ENCODE peak calls at places on chromosomes 3 and 15, in four cellular contexts. One of them, this sample, is unnamed.

GRCh38 chr3:55329849-55330248 is 157.3 kb downstream of the WNT5A start:
- DNase-seq in H1: no peak
- DNase-seq in GM12878: no peak
- DNase-seq in SK-N-SH: no peak
- DNase-seq in this sample: no peak

GRCh38 chr3:45711936-45712335 is 22.7 kb downstream of the SACM1L start:
- DNase-seq in H1: no peak
- DNase-seq in GM12878: no peak
- DNase-seq in SK-N-SH: no peak
- DNase-seq in this sample: no peak

GRCh38 chr3:45026038-45026437 is at the start of gene CLEC3B:
- DNase-seq in H1: no peak
- DNase-seq in GM12878: no peak
- DNase-seq in SK-N-SH: no peak
- DNase-seq in this sample: no peak

GRCh38 chr3:172410702-172411477 is 37.4 kb downstream of the GHSR start:
- DNase-seq in H1: no peak
- DNase-seq in GM12878: no peak
- DNase-seq in SK-N-SH: no peak
- DNase-seq in this sample: no peak

GRCh38 chr15:78421241-78421994 is 16.6 kb upstream of the IREB2 start:
- DNase-seq in H1: no peak
- DNase-seq in GM12878: no peak
- DNase-seq in SK-N-SH: no peak
- DNase-seq in this sample: no peak

GRCh38 chr3:86991840-86992430 is 986 bp upstream of the VGLL3 start:
- DNase-seq in H1: no peak
- DNase-seq in GM12878: no peak
- DNase-seq in SK-N-SH: no peak
- DNase-seq in this sample: no peak

GRCh38 chr15:51931638-51932037 is 39.9 kb downstream of the LEO1 start:
- DNase-seq in H1: no peak
- DNase-seq in GM12878: no peak
- DNase-seq in SK-N-SH: no peak
- DNase-seq in this sample: no peak

GRCh38 chr3:60912142-60912541 is 339.1 kb downstream of the FHIT start:
- DNase-seq in H1: no peak
- DNase-seq in GM12878: no peak
- DNase-seq in SK-N-SH: no peak
- DNase-seq in this sample: no peak

GRCh38 chr15:28977377-28978010 is 91.7 kb downstream of the APBA2 start:
- DNase-seq in H1: peak; percentile 19
- DNase-seq in GM12878: no peak
- DNase-seq in SK-N-SH: no peak
- DNase-seq in this sample: no peak

GRCh38 chr15:70091649-70092461 is 5.9 kb downstream of the TLE3 start:
- DNase-seq in H1: no peak
- DNase-seq in GM12878: no peak
- DNase-seq in SK-N-SH: peak; percentile 81
- DNase-seq in this sample: peak; percentile 60

GRCh38 chr3:51422211-51422610 is 31.1 kb downstream of the RBM15B start:
- DNase-seq in H1: no peak
- DNase-seq in GM12878: no peak
- DNase-seq in SK-N-SH: no peak
- DNase-seq in this sample: no peak

GRCh38 chr3:15348246-15348645 is 15.9 kb upstream of the SH3BP5 start:
- DNase-seq in H1: no peak
- DNase-seq in GM12878: no peak
- DNase-seq in SK-N-SH: no peak
- DNase-seq in this sample: no peak

GRCh38 chr3:187130346-187131066 is 8.8 kb downstream of the RPL39L start:
- DNase-seq in H1: no peak
- DNase-seq in GM12878: no peak
- DNase-seq in SK-N-SH: no peak
- DNase-seq in this sample: no peak

GRCh38 chr15:40306908-40307307 is 827 bp downstream of the PLCB2 start:
- DNase-seq in H1: no peak
- DNase-seq in GM12878: no peak
- DNase-seq in SK-N-SH: no peak
- DNase-seq in this sample: no peak

GRCh38 chr3:123960791-123961507 is at the start of gene CCDC14:
- DNase-seq in H1: peak; percentile 91
- DNase-seq in GM12878: no peak
- DNase-seq in SK-N-SH: peak; percentile 90
- DNase-seq in this sample: peak; percentile 92

GRCh38 chr3:125960456-125961288 is 8.3 kb upstream of the ROPN1B start:
- DNase-seq in H1: no peak
- DNase-seq in GM12878: no peak
- DNase-seq in SK-N-SH: peak; percentile 13
- DNase-seq in this sample: no peak

GRCh38 chr15:39239562-39239961 is 341.3 kb upstream of the THBS1 start:
- DNase-seq in H1: no peak
- DNase-seq in GM12878: no peak
- DNase-seq in SK-N-SH: no peak
- DNase-seq in this sample: no peak

GRCh38 chr3:78858165-78858564 is 909.6 kb downstream of the ROBO1 start:
- DNase-seq in H1: no peak
- DNase-seq in GM12878: no peak
- DNase-seq in SK-N-SH: no peak
- DNase-seq in this sample: no peak

GRCh38 chr3:194604837-194605236 is 28.4 kb downstream of the TMEM44 start:
- DNase-seq in H1: no peak
- DNase-seq in GM12878: no peak
- DNase-seq in SK-N-SH: no peak
- DNase-seq in this sample: no peak

GRCh38 chr3:198080521-198081384 is 120.7 kb downstream of the LMLN start:
- DNase-seq in H1: peak; percentile 64
- DNase-seq in GM12878: no peak
- DNase-seq in SK-N-SH: peak; percentile 85
- DNase-seq in this sample: peak; percentile 18

GRCh38 chr3:160450846-160451245 is 1.3 kb upstream of the TRIM59 start:
- DNase-seq in H1: no peak
- DNase-seq in GM12878: no peak
- DNase-seq in SK-N-SH: peak; percentile 29
- DNase-seq in this sample: no peak

GRCh38 chr3:148021400-148021799 is 612.2 kb downstream of the ZIC1 start:
- DNase-seq in H1: no peak
- DNase-seq in GM12878: no peak
- DNase-seq in SK-N-SH: no peak
- DNase-seq in this sample: no peak

GRCh38 chr3:63724987-63725386 is 72.5 kb downstream of the SNTN start:
- DNase-seq in H1: peak; percentile 50
- DNase-seq in GM12878: no peak
- DNase-seq in SK-N-SH: peak; percentile 7
- DNase-seq in this sample: no peak

GRCh38 chr3:45896956-45897355 is 10.6 kb downstream of the CCR9 start:
- DNase-seq in H1: no peak
- DNase-seq in GM12878: no peak
- DNase-seq in SK-N-SH: peak; percentile 34
- DNase-seq in this sample: no peak

GRCh38 chr15:82045179-82045891 is 483 bp downstream of the MEX3B start:
- DNase-seq in H1: no peak
- DNase-seq in GM12878: no peak
- DNase-seq in SK-N-SH: peak; percentile 45
- DNase-seq in this sample: no peak

GRCh38 chr3:184565421-184566211 is 4.0 kb downstream of the EPHB3 start:
- DNase-seq in H1: no peak
- DNase-seq in GM12878: no peak
- DNase-seq in SK-N-SH: peak; percentile 67
- DNase-seq in this sample: no peak

GRCh38 chr3:111751961-111752360 is 107.1 kb upstream of the PHLDB2 start:
- DNase-seq in H1: no peak
- DNase-seq in GM12878: no peak
- DNase-seq in SK-N-SH: no peak
- DNase-seq in this sample: no peak

GRCh38 chr3:2860626-2861025 is 249.5 kb downstream of the IL5RA start:
- DNase-seq in H1: no peak
- DNase-seq in GM12878: no peak
- DNase-seq in SK-N-SH: no peak
- DNase-seq in this sample: no peak

GRCh38 chr3:135752851-135753250 is 212.7 kb upstream of the PPP2R3A start:
- DNase-seq in H1: no peak
- DNase-seq in GM12878: no peak
- DNase-seq in SK-N-SH: no peak
- DNase-seq in this sample: peak; percentile 3

GRCh38 chr3:71956716-71957115 is 171.8 kb upstream of the PROK2 start:
- DNase-seq in H1: no peak
- DNase-seq in GM12878: no peak
- DNase-seq in SK-N-SH: no peak
- DNase-seq in this sample: no peak

GRCh38 chr3:71951842-71952241 is 166.9 kb upstream of the PROK2 start:
- DNase-seq in H1: no peak
- DNase-seq in GM12878: no peak
- DNase-seq in SK-N-SH: no peak
- DNase-seq in this sample: no peak

GRCh38 chr3:71961378-71961777 is 176.4 kb upstream of the PROK2 start:
- DNase-seq in H1: no peak
- DNase-seq in GM12878: no peak
- DNase-seq in SK-N-SH: no peak
- DNase-seq in this sample: no peak

GRCh38 chr3:71958533-71958932 is 173.6 kb upstream of the PROK2 start:
- DNase-seq in H1: no peak
- DNase-seq in GM12878: no peak
- DNase-seq in SK-N-SH: no peak
- DNase-seq in this sample: no peak

GRCh38 chr3:71955549-71956373 is 170.8 kb upstream of the PROK2 start:
- DNase-seq in H1: peak; percentile 38
- DNase-seq in GM12878: peak; percentile 61
- DNase-seq in SK-N-SH: peak; percentile 77
- DNase-seq in this sample: peak; percentile 34
- TF ChIP-seq TCF12 in H1: peak; percentile 44
- TF ChIP-seq TCF12 in GM12878: no peak
- TF ChIP-seq TCF12 in SK-N-SH: peak; percentile 51
- TF ChIP-seq TCF12 in this sample: no peak

GRCh38 chr15:92599394-92599970 is 56.1 kb downstream of the FAM174B start:
- DNase-seq in H1: no peak
- DNase-seq in GM12878: no peak
- DNase-seq in SK-N-SH: no peak
- DNase-seq in this sample: no peak
- TF ChIP-seq TCF12 in H1: no peak
- TF ChIP-seq TCF12 in GM12878: no peak
- TF ChIP-seq TCF12 in SK-N-SH: no peak
- TF ChIP-seq TCF12 in this sample: no peak

DNA sequence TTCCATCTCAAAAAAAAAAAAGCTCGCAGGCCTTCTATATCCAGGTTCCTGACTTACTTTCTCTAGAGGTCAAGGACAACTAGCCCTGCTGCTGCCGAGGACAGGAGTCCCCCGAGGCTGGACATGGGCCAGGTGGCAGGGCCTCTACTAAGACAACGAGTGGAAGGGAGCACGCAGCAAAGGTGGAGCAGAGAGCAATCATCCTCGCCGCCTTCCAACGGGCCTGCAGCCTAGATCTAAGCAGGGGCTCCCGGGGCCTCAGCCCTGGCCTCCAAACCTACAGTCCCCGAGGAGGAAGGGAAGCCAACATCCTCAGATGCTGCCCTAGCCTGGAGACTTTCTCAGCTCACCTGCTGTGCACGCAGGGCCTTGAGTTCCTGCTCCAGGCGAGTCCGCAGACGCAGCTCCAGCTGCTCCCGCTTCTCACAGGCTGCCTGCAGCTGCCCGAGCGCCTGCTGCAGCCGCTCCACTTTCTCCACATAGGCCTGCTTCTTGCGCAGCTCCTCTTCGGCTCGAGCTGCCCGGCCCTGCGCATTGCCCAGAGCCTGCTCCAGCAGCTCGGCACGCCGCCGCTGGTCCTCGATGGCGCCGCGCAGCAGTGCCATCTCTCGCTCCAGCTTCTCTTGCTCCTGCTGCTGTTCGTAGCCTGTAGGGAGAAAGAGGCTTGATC is 12.9 kb downstream of the AMOTL2 start:
- DNase-seq in H1: no peak
- DNase-seq in GM12878: no peak
- DNase-seq in SK-N-SH: no peak
- DNase-seq in this sample: no peak
- TF ChIP-seq TCF12 in H1: no peak
- TF ChIP-seq TCF12 in GM12878: no peak
- TF ChIP-seq TCF12 in SK-N-SH: no peak
- TF ChIP-seq TCF12 in this sample: no peak

GRCh38 chr15:100731259-100732156 is 129.1 kb downstream of the ASB7 start:
- DNase-seq in H1: no peak
- DNase-seq in GM12878: no peak
- DNase-seq in SK-N-SH: peak; percentile 61
- DNase-seq in this sample: no peak
- TF ChIP-seq TCF12 in H1: no peak
- TF ChIP-seq TCF12 in GM12878: no peak
- TF ChIP-seq TCF12 in SK-N-SH: no peak
- TF ChIP-seq TCF12 in this sample: no peak

DNA sequence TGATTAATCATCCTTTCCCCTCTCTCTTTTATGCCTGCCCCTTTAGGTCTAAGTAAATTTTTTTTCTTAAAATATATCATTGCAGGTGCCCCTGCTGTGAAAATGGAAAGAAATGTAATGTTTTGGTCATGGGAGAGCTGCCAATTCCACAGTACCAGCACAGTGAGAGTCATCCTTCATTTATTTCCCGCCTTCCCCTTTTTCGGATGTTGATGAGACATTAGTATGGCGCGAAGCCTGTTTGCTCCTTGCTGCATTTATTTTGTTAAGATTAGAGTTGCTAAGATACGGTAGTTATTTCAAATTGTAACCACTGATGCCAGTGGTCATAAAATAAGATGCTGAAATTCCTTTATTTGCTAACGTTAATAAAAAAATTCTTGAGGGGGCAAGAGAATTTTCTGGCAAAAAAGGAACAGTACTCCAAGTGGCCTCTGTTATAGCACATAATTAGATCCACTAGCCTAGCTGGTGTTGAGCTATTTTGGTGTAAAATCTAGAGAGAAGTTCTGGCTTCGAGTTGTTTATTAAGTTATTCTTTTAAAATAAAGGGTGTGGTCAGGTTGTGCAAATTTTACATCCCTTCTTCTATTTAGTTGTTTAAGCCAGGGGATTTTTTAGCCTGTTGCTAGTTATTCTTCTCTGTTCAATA is 62.8 kb downstream of the MDFIC2 start:
- DNase-seq in H1: no peak
- DNase-seq in GM12878: no peak
- DNase-seq in SK-N-SH: no peak
- DNase-seq in this sample: no peak
- TF ChIP-seq TCF12 in H1: no peak
- TF ChIP-seq TCF12 in GM12878: no peak
- TF ChIP-seq TCF12 in SK-N-SH: no peak
- TF ChIP-seq TCF12 in this sample: no peak

GRCh38 chr3:31634485-31634884 is 101.8 kb downstream of the STT3B start:
- DNase-seq in H1: no peak
- DNase-seq in GM12878: no peak
- DNase-seq in SK-N-SH: peak; percentile 4
- DNase-seq in this sample: no peak
- TF ChIP-seq TCF12 in H1: no peak
- TF ChIP-seq TCF12 in GM12878: no peak
- TF ChIP-seq TCF12 in SK-N-SH: no peak
- TF ChIP-seq TCF12 in this sample: no peak

GRCh38 chr3:196533260-196533681 is 18.1 kb upstream of the SMCO1 start:
- DNase-seq in H1: peak; percentile 66
- DNase-seq in GM12878: no peak
- DNase-seq in SK-N-SH: no peak
- DNase-seq in this sample: no peak
- TF ChIP-seq TCF12 in H1: peak; percentile 61
- TF ChIP-seq TCF12 in GM12878: no peak
- TF ChIP-seq TCF12 in SK-N-SH: no peak
- TF ChIP-seq TCF12 in this sample: no peak

This sample was measured in HepG2.